ENCODE peak calls at places on chromosomes 1 and 21, in five cellular contexts. One of them, this sample, is unnamed.
A peak's percentile ranks its signal among the peaks of the same experiment; 100 is the strongest.

GRCh38 chr1:41494351-41495170 is 10.1 kb upstream of the EDN2 start:
- DNase-seq in HFF-Myc: no peak
- DNase-seq in stomach: no peak
- DNase-seq in HL-60: no peak
- DNase-seq in CD8-positive, alpha-beta T cell: no peak
- DNase-seq in this sample: no peak

GRCh38 chr21:29318354-29318753 is 19.6 kb downstream of the BACH1 start:
- DNase-seq in CD8-positive, alpha-beta T cell: no peak
- DNase-seq in HFF-Myc: no peak
- DNase-seq in stomach: no peak
- DNase-seq in HL-60: no peak
- DNase-seq in this sample: no peak

GRCh38 chr1:110436635-110437034 is 14.3 kb upstream of the PROK1 start:
- DNase-seq in HL-60: no peak
- DNase-seq in stomach: no peak
- DNase-seq in CD8-positive, alpha-beta T cell: no peak
- DNase-seq in HFF-Myc: no peak
- DNase-seq in this sample: peak; percentile 55

GRCh38 chr1:3885611-3886010 is 14.5 kb downstream of the C1orf174 start:
- DNase-seq in HL-60: no peak
- DNase-seq in HFF-Myc: no peak
- DNase-seq in stomach: no peak
- DNase-seq in CD8-positive, alpha-beta T cell: no peak
- DNase-seq in this sample: no peak

GRCh38 chr1:99850458-99850974 is 355 bp downstream of the AGL start:
- DNase-seq in CD8-positive, alpha-beta T cell: no peak
- DNase-seq in HL-60: no peak
- DNase-seq in stomach: no peak
- DNase-seq in HFF-Myc: no peak
- DNase-seq in this sample: no peak

GRCh38 chr1:18069903-18070302 is 37.7 kb upstream of the IGSF21 start:
- DNase-seq in HFF-Myc: no peak
- DNase-seq in stomach: no peak
- DNase-seq in CD8-positive, alpha-beta T cell: peak; percentile 20
- DNase-seq in HL-60: no peak
- DNase-seq in this sample: no peak

GRCh38 chr21:15139881-15140280 is 75.1 kb upstream of the NRIP1 start:
- DNase-seq in CD8-positive, alpha-beta T cell: no peak
- DNase-seq in stomach: no peak
- DNase-seq in HL-60: no peak
- DNase-seq in HFF-Myc: no peak
- DNase-seq in this sample: no peak

GRCh38 chr1:53371121-53371666 is 43.3 kb upstream of the LRP8 start:
- DNase-seq in CD8-positive, alpha-beta T cell: no peak
- DNase-seq in stomach: peak; percentile 20
- DNase-seq in HFF-Myc: no peak
- DNase-seq in HL-60: no peak
- DNase-seq in this sample: no peak

GRCh38 chr1:147924813-147925212 is 3.4 kb upstream of the GPR89B start:
- DNase-seq in HL-60: no peak
- DNase-seq in CD8-positive, alpha-beta T cell: no peak
- DNase-seq in stomach: no peak
- DNase-seq in HFF-Myc: no peak
- DNase-seq in this sample: no peak

GRCh38 chr1:97780884-97781283 is 139.9 kb downstream of the DPYD start:
- DNase-seq in HL-60: no peak
- DNase-seq in CD8-positive, alpha-beta T cell: no peak
- DNase-seq in stomach: no peak
- DNase-seq in HFF-Myc: no peak
- DNase-seq in this sample: no peak

GRCh38 chr1:213987876-213988638 is at the start of gene PROX1:
- DNase-seq in CD8-positive, alpha-beta T cell: peak; percentile 23
- DNase-seq in stomach: peak; percentile 77
- DNase-seq in HFF-Myc: peak; percentile 60
- DNase-seq in HL-60: no peak
- DNase-seq in this sample: peak; percentile 54

GRCh38 chr1:184507604-184508289 is 120.9 kb downstream of the C1orf21 start:
- DNase-seq in CD8-positive, alpha-beta T cell: no peak
- DNase-seq in stomach: no peak
- DNase-seq in HL-60: no peak
- DNase-seq in HFF-Myc: no peak
- DNase-seq in this sample: no peak

GRCh38 chr1:242449211-242449610 is 75.3 kb downstream of the PLD5 start:
- DNase-seq in HL-60: no peak
- DNase-seq in CD8-positive, alpha-beta T cell: no peak
- DNase-seq in HFF-Myc: no peak
- DNase-seq in stomach: no peak
- DNase-seq in this sample: no peak

GRCh38 chr1:205652984-205653383 is 21.2 kb upstream of the ELK4 start:
- DNase-seq in stomach: no peak
- DNase-seq in HFF-Myc: no peak
- DNase-seq in HL-60: no peak
- DNase-seq in CD8-positive, alpha-beta T cell: no peak
- DNase-seq in this sample: no peak

GRCh38 chr1:14689996-14690614 is 91.6 kb downstream of the KAZN start:
- DNase-seq in CD8-positive, alpha-beta T cell: no peak
- DNase-seq in stomach: no peak
- DNase-seq in HFF-Myc: no peak
- DNase-seq in HL-60: no peak
- DNase-seq in this sample: peak; percentile 18

GRCh38 chr1:217274416-217274815 is 356.5 kb downstream of the GPATCH2 start:
- DNase-seq in stomach: no peak
- DNase-seq in HFF-Myc: no peak
- DNase-seq in CD8-positive, alpha-beta T cell: no peak
- DNase-seq in HL-60: no peak
- DNase-seq in this sample: no peak

GRCh38 chr1:24051206-24051945 is 60.6 kb downstream of the MYOM3 start:
- DNase-seq in HL-60: peak; percentile 46
- DNase-seq in CD8-positive, alpha-beta T cell: no peak
- DNase-seq in stomach: no peak
- DNase-seq in HFF-Myc: no peak
- DNase-seq in this sample: no peak

GRCh38 chr1:162363823-162364222 is 12.8 kb downstream of the SPATA46 start:
- DNase-seq in CD8-positive, alpha-beta T cell: no peak
- DNase-seq in HL-60: no peak
- DNase-seq in stomach: no peak
- DNase-seq in HFF-Myc: no peak
- DNase-seq in this sample: no peak

DNA sequence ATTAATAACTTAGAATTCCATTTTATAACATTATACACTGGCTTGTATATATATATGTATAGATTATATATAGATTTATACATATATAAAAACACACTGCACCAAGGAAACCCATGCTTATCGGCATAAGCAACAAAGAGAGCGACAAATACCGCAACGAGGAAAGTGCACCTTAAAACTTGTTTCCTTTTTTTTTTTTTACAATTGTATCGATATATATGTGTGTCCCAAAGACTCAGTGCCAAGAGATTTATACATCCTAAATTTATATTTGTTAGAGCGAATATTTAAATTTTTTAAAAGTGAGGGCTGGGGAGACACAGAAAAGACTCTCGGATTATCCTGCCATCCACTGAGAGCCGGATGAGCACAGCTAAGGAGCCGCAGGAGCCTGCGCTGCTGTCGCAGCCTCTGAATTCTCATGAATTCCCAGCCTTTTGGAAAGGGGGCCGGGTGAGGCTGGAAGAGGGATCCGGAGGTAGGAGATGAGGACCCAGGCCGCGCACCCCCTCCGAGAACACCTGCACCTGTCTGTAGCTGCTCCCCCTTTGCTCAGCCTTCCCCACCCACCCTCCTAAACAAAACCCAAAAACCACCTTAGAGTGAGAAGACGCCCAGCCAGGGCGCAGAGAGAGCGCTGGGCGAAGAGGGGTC is 5.2 kb downstream of the DMRTA2 start:
- DNase-seq in CD8-positive, alpha-beta T cell: no peak
- DNase-seq in HL-60: no peak
- DNase-seq in HFF-Myc: no peak
- DNase-seq in stomach: no peak
- DNase-seq in this sample: no peak
- H3K4me3 ChIP-seq in CD8-positive, alpha-beta T cell: no peak overlapping the region
- H3K4me3 ChIP-seq in HL-60: no peak overlapping the region
- H3K4me3 ChIP-seq in HFF-Myc: no peak overlapping the region
- H3K4me3 ChIP-seq in stomach: peak overlapping the region; percentile 38
- H3K4me3 ChIP-seq in this sample: no peak overlapping the region

GRCh38 chr1:113219377-113219776 is 146.4 kb downstream of the LRIG2 start:
- DNase-seq in HL-60: no peak
- DNase-seq in CD8-positive, alpha-beta T cell: no peak
- DNase-seq in stomach: no peak
- DNase-seq in HFF-Myc: no peak
- DNase-seq in this sample: no peak
- TF ChIP-seq CTCF in HL-60: no peak
- TF ChIP-seq CTCF in CD8-positive, alpha-beta T cell: no peak
- TF ChIP-seq CTCF in stomach: no peak
- TF ChIP-seq CTCF in HFF-Myc: peak; percentile 31
- TF ChIP-seq CTCF in this sample: peak; percentile 33

GRCh38 chr1:150507912-150508864 is at the start of gene ECM1:
- DNase-seq in HL-60: no peak
- DNase-seq in CD8-positive, alpha-beta T cell: no peak
- DNase-seq in HFF-Myc: peak; percentile 67
- DNase-seq in stomach: peak; percentile 33
- DNase-seq in this sample: no peak

GRCh38 chr1:150505431-150505830 is 2.5 kb upstream of the ECM1 start:
- DNase-seq in CD8-positive, alpha-beta T cell: no peak
- DNase-seq in stomach: no peak
- DNase-seq in HL-60: no peak
- DNase-seq in HFF-Myc: no peak
- DNase-seq in this sample: no peak

GRCh38 chr1:150511985-150512660 is 3.4 kb upstream of the FALEC start:
- DNase-seq in CD8-positive, alpha-beta T cell: no peak
- DNase-seq in HL-60: no peak
- DNase-seq in stomach: no peak
- DNase-seq in HFF-Myc: no peak
- DNase-seq in this sample: no peak

GRCh38 chr1:150511551-150511950 is 3.6 kb downstream of the ECM1 start:
- DNase-seq in HFF-Myc: no peak
- DNase-seq in stomach: no peak
- DNase-seq in HL-60: no peak
- DNase-seq in CD8-positive, alpha-beta T cell: no peak
- DNase-seq in this sample: no peak

GRCh38 chr1:150508982-150509381 is 1.1 kb downstream of the ECM1 start:
- DNase-seq in CD8-positive, alpha-beta T cell: no peak
- DNase-seq in stomach: no peak
- DNase-seq in HL-60: no peak
- DNase-seq in HFF-Myc: no peak
- DNase-seq in this sample: no peak
- H3K4me3 ChIP-seq in CD8-positive, alpha-beta T cell: no peak overlapping the region
- H3K4me3 ChIP-seq in stomach: no peak overlapping the region
- H3K4me3 ChIP-seq in HL-60: no peak overlapping the region
- H3K4me3 ChIP-seq in HFF-Myc: peak overlapping the region; percentile 32
- H3K4me3 ChIP-seq in this sample: peak overlapping the region; percentile 64

GRCh38 chr1:51926171-51926812 is 47.8 kb upstream of the NRDC start:
- DNase-seq in CD8-positive, alpha-beta T cell: no peak
- DNase-seq in HL-60: peak; percentile 3
- DNase-seq in stomach: no peak
- DNase-seq in HFF-Myc: no peak
- DNase-seq in this sample: no peak
- TF ChIP-seq CTCF in CD8-positive, alpha-beta T cell: no peak
- TF ChIP-seq CTCF in HL-60: no peak
- TF ChIP-seq CTCF in stomach: no peak
- TF ChIP-seq CTCF in HFF-Myc: peak; percentile 52
- TF ChIP-seq CTCF in this sample: peak; percentile 54

DNA sequence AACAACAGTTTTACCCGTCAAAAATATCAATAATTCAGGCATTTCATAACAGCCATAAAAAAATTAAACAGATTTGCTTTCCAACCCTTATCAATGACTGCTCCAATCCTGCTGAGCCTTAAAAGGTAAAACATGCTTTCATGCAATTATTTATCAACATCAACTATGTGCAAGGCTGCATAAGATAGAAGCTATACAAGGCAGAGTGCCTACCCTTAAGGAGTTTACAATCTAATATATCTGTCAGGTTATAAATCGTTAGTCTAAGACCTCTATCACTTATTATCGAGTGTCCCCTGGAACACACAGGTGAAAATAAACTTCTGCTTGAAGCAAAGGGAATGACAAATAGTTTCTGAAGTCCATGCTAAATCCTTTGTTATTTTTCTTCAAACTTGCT is 1.8 kb downstream of the ERRFI1 start:
- DNase-seq in HFF-Myc: no peak
- DNase-seq in HL-60: no peak
- DNase-seq in CD8-positive, alpha-beta T cell: no peak
- DNase-seq in stomach: no peak
- DNase-seq in this sample: no peak
- H3K4me3 ChIP-seq in HFF-Myc: peak overlapping the region; percentile 84
- H3K4me3 ChIP-seq in HL-60: no peak overlapping the region
- H3K4me3 ChIP-seq in CD8-positive, alpha-beta T cell: no peak overlapping the region
- H3K4me3 ChIP-seq in stomach: peak overlapping the region; percentile 74
- H3K4me3 ChIP-seq in this sample: peak overlapping the region; percentile 74

GRCh38 chr1:16367968-16368910 is 1.2 kb downstream of the SZRD1 start:
- DNase-seq in HFF-Myc: no peak
- DNase-seq in HL-60: no peak
- DNase-seq in stomach: no peak
- DNase-seq in CD8-positive, alpha-beta T cell: no peak
- DNase-seq in this sample: peak; percentile 61

GRCh38 chr1:16366722-16367257 is at the start of gene SZRD1:
- DNase-seq in HL-60: peak; percentile 98
- DNase-seq in HFF-Myc: peak; percentile 98
- DNase-seq in CD8-positive, alpha-beta T cell: peak; percentile 92
- DNase-seq in stomach: peak; percentile 99
- DNase-seq in this sample: peak; percentile 98

GRCh38 chr1:16369821-16370220 is 2.8 kb downstream of the SZRD1 start:
- DNase-seq in HFF-Myc: no peak
- DNase-seq in HL-60: no peak
- DNase-seq in CD8-positive, alpha-beta T cell: no peak
- DNase-seq in stomach: no peak
- DNase-seq in this sample: no peak

GRCh38 chr1:16371725-16372124 is 4.7 kb downstream of the SZRD1 start:
- DNase-seq in CD8-positive, alpha-beta T cell: no peak
- DNase-seq in HFF-Myc: peak; percentile 24
- DNase-seq in stomach: no peak
- DNase-seq in HL-60: no peak
- DNase-seq in this sample: no peak

GRCh38 chr1:16367258-16367967 is 371 bp downstream of the SZRD1 start:
- DNase-seq in HFF-Myc: peak; percentile 40
- DNase-seq in stomach: peak; percentile 74
- DNase-seq in HL-60: no peak
- DNase-seq in CD8-positive, alpha-beta T cell: peak; percentile 81
- DNase-seq in this sample: peak; percentile 46
- TF ChIP-seq CTCF in HFF-Myc: no peak
- TF ChIP-seq CTCF in stomach: no peak
- TF ChIP-seq CTCF in HL-60: no peak
- TF ChIP-seq CTCF in CD8-positive, alpha-beta T cell: no peak
- TF ChIP-seq CTCF in this sample: no peak

GRCh38 chr1:228391411-228392020 is 15.1 kb downstream of the TRIM11 start:
- DNase-seq in HFF-Myc: no peak
- DNase-seq in HL-60: no peak
- DNase-seq in CD8-positive, alpha-beta T cell: no peak
- DNase-seq in stomach: no peak
- DNase-seq in this sample: no peak
- H3K4me3 ChIP-seq in HFF-Myc: no peak overlapping the region
- H3K4me3 ChIP-seq in HL-60: no peak overlapping the region
- H3K4me3 ChIP-seq in CD8-positive, alpha-beta T cell: no peak overlapping the region
- H3K4me3 ChIP-seq in stomach: no peak overlapping the region
- H3K4me3 ChIP-seq in this sample: no peak overlapping the region

DNA sequence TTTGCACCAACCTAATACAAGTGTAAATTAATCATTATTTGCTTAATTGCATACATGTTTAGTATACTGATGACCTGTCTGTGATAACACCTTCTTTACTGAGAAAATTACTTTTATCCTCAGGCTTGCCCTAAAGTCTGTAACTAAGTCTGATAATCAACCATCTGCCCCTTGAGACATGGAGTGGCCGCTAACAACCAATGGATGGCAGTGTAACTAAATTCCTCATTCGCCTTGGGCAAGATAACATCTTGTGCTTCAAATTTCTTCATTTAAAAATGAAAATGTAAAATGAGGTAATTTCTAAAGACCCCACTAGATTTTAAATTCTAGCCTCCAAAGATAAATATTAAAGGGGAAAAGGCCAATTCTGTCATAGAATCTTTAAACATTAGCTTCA is 85.1 kb downstream of the ENAH start:
- DNase-seq in HL-60: no peak
- DNase-seq in HFF-Myc: no peak
- DNase-seq in stomach: no peak
- DNase-seq in CD8-positive, alpha-beta T cell: no peak
- DNase-seq in this sample: no peak
- TF ChIP-seq CTCF in HL-60: no peak
- TF ChIP-seq CTCF in HFF-Myc: no peak
- TF ChIP-seq CTCF in stomach: no peak
- TF ChIP-seq CTCF in CD8-positive, alpha-beta T cell: no peak
- TF ChIP-seq CTCF in this sample: no peak

This sample was measured in AG09309.